ENCODE peak calls at places on chromosomes 6 and 20, in seven cellular contexts. One of them, this sample, is unnamed.

GRCh38 chr6:106099235-106099537 is 13.1 kb downstream of the PRDM1 start:
- DNase-seq in aorta: no peak
- DNase-seq in Panc1: no peak
- DNase-seq in IMR-90: no peak
- DNase-seq in spleen: no peak
- DNase-seq in H1: no peak
- DNase-seq in SK-N-SH: no peak
- DNase-seq in this sample: no peak

GRCh38 chr6:169639653-169640278 is 62.1 kb downstream of the WDR27 start:
- DNase-seq in aorta: no peak
- DNase-seq in Panc1: no peak
- DNase-seq in IMR-90: no peak
- DNase-seq in spleen: no peak
- DNase-seq in H1: no peak
- DNase-seq in SK-N-SH: no peak
- DNase-seq in this sample: no peak

GRCh38 chr6:64807785-64808184 is 899.2 kb downstream of the EYS start:
- DNase-seq in aorta: no peak
- DNase-seq in Panc1: no peak
- DNase-seq in IMR-90: no peak
- DNase-seq in spleen: no peak
- DNase-seq in H1: no peak
- DNase-seq in SK-N-SH: no peak
- DNase-seq in this sample: no peak

GRCh38 chr6:25222006-25222715 is 57.0 kb upstream of the CARMIL1 start:
- DNase-seq in aorta: no peak
- DNase-seq in Panc1: no peak
- DNase-seq in IMR-90: no peak
- DNase-seq in spleen: no peak
- DNase-seq in H1: no peak
- DNase-seq in SK-N-SH: no peak
- DNase-seq in this sample: no peak

GRCh38 chr6:30819287-30819917 is 64.9 kb upstream of the DDR1 start:
- DNase-seq in aorta: no peak
- DNase-seq in Panc1: no peak
- DNase-seq in IMR-90: peak; percentile 66
- DNase-seq in spleen: no peak
- DNase-seq in H1: no peak
- DNase-seq in SK-N-SH: no peak
- DNase-seq in this sample: no peak

GRCh38 chr20:59010321-59010994 is 3.4 kb upstream of the CTSZ start:
- DNase-seq in aorta: peak; percentile 46
- DNase-seq in Panc1: no peak
- DNase-seq in IMR-90: no peak
- DNase-seq in spleen: no peak
- DNase-seq in H1: no peak
- DNase-seq in SK-N-SH: no peak
- DNase-seq in this sample: peak; percentile 16

GRCh38 chr6:139597781-139598368 is 223.4 kb upstream of the CITED2 start:
- DNase-seq in aorta: peak; percentile 88
- DNase-seq in Panc1: no peak
- DNase-seq in IMR-90: peak; percentile 98
- DNase-seq in spleen: no peak
- DNase-seq in H1: no peak
- DNase-seq in SK-N-SH: no peak
- DNase-seq in this sample: peak; percentile 57

GRCh38 chr20:48728042-48728837 is 99.6 kb downstream of the PREX1 start:
- DNase-seq in aorta: no peak
- DNase-seq in Panc1: no peak
- DNase-seq in IMR-90: no peak
- DNase-seq in spleen: no peak
- DNase-seq in H1: no peak
- DNase-seq in SK-N-SH: no peak
- DNase-seq in this sample: no peak

GRCh38 chr6:37882724-37883413 is 63.3 kb downstream of the ZFAND3 start:
- DNase-seq in aorta: no peak
- DNase-seq in Panc1: no peak
- DNase-seq in IMR-90: peak; percentile 87
- DNase-seq in spleen: no peak
- DNase-seq in H1: no peak
- DNase-seq in SK-N-SH: no peak
- DNase-seq in this sample: no peak

GRCh38 chr6:22222469-22222868 is 74.4 kb downstream of the PRL start:
- DNase-seq in aorta: no peak
- DNase-seq in Panc1: no peak
- DNase-seq in IMR-90: no peak
- DNase-seq in spleen: no peak
- DNase-seq in H1: no peak
- DNase-seq in SK-N-SH: no peak
- DNase-seq in this sample: no peak

DNA sequence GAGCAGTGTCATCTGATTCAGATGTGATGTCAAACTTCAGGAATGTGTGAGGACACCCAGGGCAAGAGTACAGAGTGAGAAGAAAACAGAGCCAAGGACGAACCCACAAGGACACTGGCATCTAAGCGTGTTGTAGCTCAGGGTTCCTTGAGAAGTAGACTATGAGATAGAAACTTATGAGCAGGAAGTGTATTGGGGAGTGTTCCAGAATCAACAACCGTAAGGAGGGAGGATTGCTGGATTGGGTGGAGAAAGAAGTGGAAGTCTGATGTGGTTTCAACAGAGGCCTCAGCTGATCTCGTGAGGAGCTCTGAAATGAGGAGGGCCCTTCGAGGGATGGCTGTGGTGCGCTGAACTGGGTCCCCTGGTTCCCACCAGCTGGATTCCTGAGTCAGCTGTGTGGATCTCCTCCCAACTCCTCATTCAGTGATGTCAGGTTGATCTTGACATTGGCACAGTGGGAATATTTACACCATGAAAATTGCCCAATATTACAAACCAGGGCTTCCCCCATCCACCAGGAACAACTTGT is 25.7 kb upstream of the IGF2R start:
- DNase-seq in aorta: no peak
- DNase-seq in Panc1: no peak
- DNase-seq in IMR-90: peak; percentile 23
- DNase-seq in spleen: no peak
- DNase-seq in H1: no peak
- DNase-seq in SK-N-SH: no peak
- DNase-seq in this sample: no peak
- H3K27ac ChIP-seq in aorta: no peak overlapping the region
- H3K27ac ChIP-seq in Panc1: no peak overlapping the region
- H3K27ac ChIP-seq in IMR-90: no peak overlapping the region
- H3K27ac ChIP-seq in spleen: peak overlapping the region; percentile 36
- H3K27ac ChIP-seq in H1: no peak overlapping the region
- H3K27ac ChIP-seq in SK-N-SH: no peak overlapping the region
- H3K27ac ChIP-seq in this sample: no peak overlapping the region

GRCh38 chr20:53708129-53708968 is 114.7 kb upstream of the ZNF217 start:
- DNase-seq in aorta: no peak
- DNase-seq in Panc1: no peak
- DNase-seq in IMR-90: peak; percentile 85
- DNase-seq in spleen: no peak
- DNase-seq in H1: no peak
- DNase-seq in SK-N-SH: no peak
- DNase-seq in this sample: no peak
- H3K27ac ChIP-seq in aorta: no peak overlapping the region
- H3K27ac ChIP-seq in Panc1: peak overlapping the region; percentile 99
- H3K27ac ChIP-seq in IMR-90: peak overlapping the region; percentile 44
- H3K27ac ChIP-seq in spleen: peak overlapping the region; percentile 83
- H3K27ac ChIP-seq in H1: no peak overlapping the region
- H3K27ac ChIP-seq in SK-N-SH: peak overlapping the region; percentile 62
- H3K27ac ChIP-seq in this sample: no peak overlapping the region

DNA sequence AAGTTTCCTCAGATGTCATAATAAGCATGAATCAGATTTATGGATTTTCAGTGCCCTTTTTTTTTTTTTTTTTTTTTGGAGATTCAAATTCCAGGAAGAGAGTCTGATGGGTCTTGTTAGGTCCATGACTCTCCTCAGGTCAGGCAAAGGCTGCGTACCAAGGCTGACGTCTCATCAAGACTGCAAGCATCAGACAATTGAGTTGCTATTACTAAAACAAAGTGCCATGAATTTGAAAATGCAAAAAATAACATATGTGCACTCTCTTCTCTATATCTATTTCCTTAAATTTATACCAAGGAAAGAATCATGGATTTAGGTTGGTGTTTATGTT is 134.7 kb downstream of the FAM83B start:
- DNase-seq in aorta: no peak
- DNase-seq in Panc1: no peak
- DNase-seq in IMR-90: no peak
- DNase-seq in spleen: no peak
- DNase-seq in H1: no peak
- DNase-seq in SK-N-SH: no peak
- DNase-seq in this sample: no peak
- H3K27ac ChIP-seq in aorta: no peak overlapping the region
- H3K27ac ChIP-seq in Panc1: no peak overlapping the region
- H3K27ac ChIP-seq in IMR-90: peak overlapping the region; percentile 54
- H3K27ac ChIP-seq in spleen: no peak overlapping the region
- H3K27ac ChIP-seq in H1: no peak overlapping the region
- H3K27ac ChIP-seq in SK-N-SH: no peak overlapping the region
- H3K27ac ChIP-seq in this sample: no peak overlapping the region

DNA sequence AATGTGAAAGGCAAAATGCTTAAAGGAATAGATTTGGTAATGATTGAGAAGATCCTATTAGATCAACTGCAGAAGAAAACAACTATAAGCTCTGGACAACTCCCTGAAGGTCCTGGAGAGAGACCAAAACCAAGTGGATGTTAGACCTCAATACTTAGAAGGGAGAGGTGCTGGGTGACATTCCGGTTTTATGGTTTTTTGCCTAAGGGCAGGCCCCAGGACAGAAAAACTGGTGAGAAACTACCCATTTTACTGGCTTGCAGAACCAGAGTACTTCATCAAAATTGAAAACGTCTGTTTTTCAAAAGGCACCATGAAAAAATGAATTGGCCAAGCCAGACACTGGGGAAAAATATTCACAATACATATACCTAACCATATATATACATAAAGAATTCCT is 26.3 kb downstream of the SAMHD1 start:
- DNase-seq in aorta: no peak
- DNase-seq in Panc1: no peak
- DNase-seq in IMR-90: no peak
- DNase-seq in spleen: no peak
- DNase-seq in H1: no peak
- DNase-seq in SK-N-SH: no peak
- DNase-seq in this sample: no peak
- H3K27ac ChIP-seq in aorta: no peak overlapping the region
- H3K27ac ChIP-seq in Panc1: no peak overlapping the region
- H3K27ac ChIP-seq in IMR-90: no peak overlapping the region
- H3K27ac ChIP-seq in spleen: no peak overlapping the region
- H3K27ac ChIP-seq in H1: no peak overlapping the region
- H3K27ac ChIP-seq in SK-N-SH: no peak overlapping the region
- H3K27ac ChIP-seq in this sample: no peak overlapping the region